ENCODE peak calls at places on chromosome X, in four cellular contexts. F is K562, G is HepG2, I is H1. B is an unnamed sample.

GRCh38 chrX:9995855-9996339 is 28.7 kb downstream of the CLDN34 start:
- DNase-seq in F (peak), G (peak), I (peak), B (peak)

GRCh38 chrX:15269618-15270521 is at the start of gene ASB9:
- DNase-seq in F (no peak), G (peak), I (peak), B (peak)

GRCh38 chrX:109886122-109886761 is 116.7 kb upstream of the TMEM164 start:
- DNase-seq in F (peak), G (peak), I (peak), B (peak)

GRCh38 chrX:2751291-2751690 is 549 bp upstream of the XG start:
- DNase-seq in F (no peak), G (no peak), I (no peak), B (no peak)

GRCh38 chrX:21838937-21839333 is 482 bp upstream of the MBTPS2 start:
- DNase-seq in F (no peak), G (peak), I (no peak), B (peak)

GRCh38 chrX:20712811-20713210 is 446.1 kb upstream of the RPS6KA3 start:
- DNase-seq in F (no peak), G (no peak), I (no peak), B (no peak)

GRCh38 chrX:150028692-150029091 is 90.4 kb upstream of the EOLA2 start:
- DNase-seq in F (no peak), G (no peak), I (no peak), B (no peak)

GRCh38 chrX:1306909-1307625 is 29.5 kb upstream of the IL3RA start:
- DNase-seq in F (no peak), G (no peak), I (no peak), B (no peak)

GRCh38 chrX:42536286-42536685 is 241.7 kb downstream of the PPP1R2C start:
- DNase-seq in F (no peak), G (no peak), I (no peak), B (no peak)

GRCh38 chrX:905828-906566 is 275.4 kb downstream of the SHOX start:
- DNase-seq in F (no peak), G (no peak), I (no peak), B (no peak)

GRCh38 chrX:48665991-48666390 is 17.6 kb upstream of the WAS start:
- DNase-seq in F (no peak), G (no peak), I (no peak), B (no peak)

GRCh38 chrX:71210829-71211228 is 12.2 kb upstream of the GJB1 start:
- DNase-seq in F (no peak), G (no peak), I (no peak), B (no peak)

GRCh38 chrX:80817002-80817401 is 7.3 kb upstream of the BRWD3 start:
- DNase-seq in F (no peak), G (no peak), I (no peak), B (no peak)

GRCh38 chrX:3522016-3522690 is 175.7 kb upstream of the MXRA5 start:
- DNase-seq in F (no peak), G (no peak), I (no peak), B (no peak)

GRCh38 chrX:151386838-151387459 is 10.1 kb upstream of the VMA21 start:
- DNase-seq in F (no peak), G (no peak), I (no peak), B (no peak)

GRCh38 chrX:47097018-47097417 is 18.8 kb downstream of the RGN start:
- DNase-seq in F (no peak), G (no peak), I (no peak), B (no peak)

GRCh38 chrX:153829799-153830631 is at the start of gene PDZD4:
- DNase-seq in F (peak), G (no peak), I (peak), B (no peak)
- TF ChIP-seq CHD2 in F (no peak), G (no peak), I (no peak), B (no peak)

GRCh38 chrX:45765726-45766125 is 565.0 kb upstream of the DIPK2B start:
- DNase-seq in F (no peak), G (no peak), I (no peak), B (no peak)
- TF ChIP-seq MAFK in F (no peak), G (no peak), I (no peak), B (no peak)

DNA sequence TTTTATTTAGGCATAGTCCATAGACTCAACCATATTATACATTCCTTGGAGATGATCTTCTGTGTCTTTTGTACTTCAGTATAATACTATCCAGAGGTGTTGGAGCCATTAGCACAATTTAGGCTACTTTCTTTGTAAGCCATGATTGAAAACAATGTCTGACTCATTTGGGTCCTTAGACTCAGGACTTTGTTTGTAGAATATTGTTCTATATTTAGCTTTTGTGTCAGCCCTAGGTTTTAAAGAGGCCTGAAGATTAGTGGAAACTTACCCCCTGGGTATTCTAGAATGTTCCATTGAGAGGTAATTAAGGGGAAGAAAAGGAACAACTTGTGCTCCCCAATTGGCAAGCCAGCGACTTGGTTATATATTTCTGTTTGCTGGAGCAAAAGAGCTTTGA is 145.2 kb upstream of the SCML1 start:
- DNase-seq in F (no peak), G (no peak), I (no peak), B (no peak)
- TF ChIP-seq CHD2 in F (no peak), G (no peak), I (no peak), B (no peak)

DNA sequence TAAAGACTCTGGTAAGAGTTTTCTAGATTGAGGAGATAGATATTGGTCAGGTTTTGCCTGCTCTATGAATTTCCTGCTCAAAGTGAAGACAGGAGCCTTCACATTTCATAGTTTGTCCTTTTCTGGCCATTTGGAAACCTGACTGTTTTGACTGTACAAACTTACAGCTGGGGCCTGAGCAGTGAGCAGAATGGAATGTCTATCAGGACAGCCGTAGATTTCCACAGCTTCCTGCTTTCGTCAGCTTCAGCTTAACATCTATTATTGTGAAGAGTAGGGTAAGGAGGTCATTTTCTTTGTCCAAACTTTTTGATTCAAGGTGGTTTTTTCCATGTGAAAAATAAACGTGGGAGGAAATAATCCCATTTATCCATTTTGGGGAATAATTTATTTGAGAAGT is 124.3 kb upstream of the DIPK2B start:
- DNase-seq in F (no peak), G (no peak), I (no peak), B (no peak)
- TF ChIP-seq MAFK in F (no peak), G (no peak), I (no peak), B (no peak)

DNA sequence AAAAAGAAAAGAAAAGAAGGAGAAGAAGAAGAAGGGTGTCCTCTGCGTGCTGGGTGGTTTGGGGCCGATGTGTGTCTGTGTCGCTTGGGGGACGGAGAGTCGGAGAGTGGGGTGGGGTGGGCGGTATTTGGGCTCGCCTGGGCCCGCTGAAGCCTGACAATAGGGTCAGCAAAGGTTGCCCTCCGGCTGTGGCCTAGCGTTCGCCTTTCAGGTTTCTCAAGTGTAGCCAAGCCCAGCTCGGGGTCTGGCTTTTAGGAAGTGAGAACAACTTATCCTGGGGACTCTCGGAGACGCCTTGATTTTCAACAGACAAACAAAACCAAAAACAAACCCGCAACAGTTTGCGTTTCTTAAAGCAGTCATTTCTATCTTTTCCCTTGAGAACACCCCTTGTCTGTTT is 4.1 kb upstream of the SOX3 start:
- DNase-seq in F (no peak), G (no peak), I (no peak), B (no peak)
- TF ChIP-seq CHD2 in F (no peak), G (no peak), I (no peak), B (no peak)

DNA sequence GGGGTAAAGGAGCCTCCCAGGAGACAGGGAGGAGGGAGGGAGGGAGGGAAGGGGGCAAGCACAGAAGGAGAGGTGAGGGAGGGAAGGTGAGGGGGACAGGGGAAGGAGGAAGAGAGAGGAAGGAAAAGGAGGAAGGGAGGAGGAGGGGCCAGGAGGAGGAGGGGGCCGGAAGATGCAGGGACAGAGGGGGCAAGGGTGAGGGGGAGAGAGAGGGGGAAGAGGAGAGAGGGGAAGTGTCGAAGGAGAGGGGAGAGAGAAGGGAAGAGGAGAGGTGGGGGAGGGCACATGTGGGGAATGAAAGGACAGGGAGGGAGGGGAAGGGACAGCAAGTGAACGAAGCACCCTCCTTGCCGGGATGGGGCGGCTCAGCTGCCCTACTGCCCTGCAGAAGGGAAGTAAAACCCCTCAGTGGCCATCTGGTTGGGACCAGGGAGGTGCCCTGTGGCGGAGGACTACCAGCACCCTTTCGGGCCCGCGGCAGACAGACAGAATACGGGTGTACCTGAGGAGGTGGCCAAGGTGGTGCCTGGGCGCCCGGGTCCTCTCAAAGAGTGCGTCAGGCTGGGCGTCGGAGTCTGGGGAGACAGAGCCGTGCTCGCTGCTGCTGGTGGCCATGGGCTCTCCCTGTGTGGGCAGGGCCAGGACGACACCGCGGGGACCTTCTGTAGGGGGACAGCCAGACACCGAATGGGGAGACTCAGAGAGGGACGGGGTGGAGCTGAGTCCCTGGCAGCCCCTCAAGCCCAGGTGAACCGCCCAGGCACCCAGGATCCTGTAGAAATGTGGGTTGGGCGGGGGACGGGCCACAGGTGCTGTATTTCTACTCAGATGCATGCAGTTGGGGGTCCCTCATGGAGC is 29.5 kb downstream of the PDHA1 start:
- DNase-seq in F (no peak), G (no peak), I (peak), B (no peak)
- TF ChIP-seq MAFK in F (no peak), G (no peak), I (no peak), B (no peak)

GRCh38 chrX:91039777-91040176 is 394.9 kb upstream of the PABPC5 start:
- DNase-seq in F (no peak), G (no peak), I (no peak), B (no peak)
- TF ChIP-seq CHD2 in F (no peak), G (no peak), I (no peak), B (no peak)

DNA sequence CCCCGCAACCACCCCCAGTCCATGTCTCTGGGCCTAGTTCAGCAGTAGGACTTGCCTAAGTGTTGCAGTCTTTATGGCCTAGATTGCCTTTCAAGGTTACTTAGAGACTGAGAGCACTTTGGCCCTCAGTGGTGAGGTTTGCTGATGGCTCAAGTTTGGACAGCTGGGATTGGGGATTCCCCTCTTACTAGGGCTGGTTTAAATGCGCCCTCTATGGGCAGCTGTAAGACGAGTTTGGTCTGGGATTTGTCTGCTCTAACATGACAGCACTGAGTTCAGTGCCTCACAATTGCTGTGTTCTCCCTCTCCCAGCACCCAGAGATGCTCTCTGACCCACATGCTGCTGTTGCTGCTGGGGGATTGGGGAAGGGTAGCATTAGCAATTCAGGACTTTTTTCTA is 23.1 kb downstream of the DACH2 start:
- DNase-seq in F (no peak), G (peak), I (peak), B (no peak)
- TF ChIP-seq MAFK in F (no peak), G (no peak), I (no peak), B (no peak)